ENCODE peak calls at places on chromosomes 3 and 15, in nine cellular contexts. S, B, W, Y, K, L, R, G and J are unnamed samples.

GRCh38 chr3:139202226-139202958 is 141.4 kb upstream of the MRPS22 start:
- DNase-seq in K (peak), W (no peak), R (no peak), L (no peak), Y (no peak), B (peak), G (no peak), S (peak), J (peak)

GRCh38 chr3:64972793-64973192 is 285.0 kb upstream of the ADAMTS9 start:
- DNase-seq in L (no peak), Y (no peak), W (no peak), B (no peak), S (no peak), G (no peak), K (no peak), R (peak), J (no peak)

GRCh38 chr15:57537072-57537471 is 54.6 kb upstream of the MYZAP start:
- DNase-seq in W (peak), G (no peak), B (no peak), R (peak), S (no peak), K (no peak), L (peak), Y (no peak), J (peak)

GRCh38 chr3:12562451-12562850 is 5.6 kb downstream of the MKRN2 start:
- DNase-seq in Y (no peak), G (no peak), L (no peak), S (no peak), W (no peak), K (no peak), R (no peak), B (no peak), J (no peak)

GRCh38 chr3:43874290-43874689 is 183.6 kb downstream of the ABHD5 start:
- DNase-seq in S (no peak), G (no peak), B (no peak), K (no peak), L (no peak), W (no peak), R (no peak), Y (no peak), J (no peak)

GRCh38 chr15:96053039-96054021 is 277.2 kb upstream of the NR2F2 start:
- DNase-seq in G (no peak), S (peak), L (no peak), W (peak), Y (no peak), K (peak), R (peak), B (peak), J (peak)

GRCh38 chr3:55367396-55367795 is 119.7 kb downstream of the WNT5A start:
- DNase-seq in W (no peak), Y (no peak), B (no peak), L (no peak), R (no peak), S (no peak), K (no peak), G (no peak), J (no peak)

GRCh38 chr3:115146032-115146417 is 1.1 kb downstream of the ZBTB20 start:
- DNase-seq in L (peak), Y (peak), R (peak), K (peak), W (peak), G (no peak), B (no peak), S (peak), J (peak)